ENCODE peak calls at places on chromosomes 2 and 18, in six cellular contexts. One of them, this sample, is unnamed.

GRCh38 chr2:121778736-121779487 is 23.5 kb downstream of the TSN start:
- DNase-seq in progenitor cell of endocrine pancreas: no peak
- DNase-seq in ELR: no peak
- DNase-seq in NCI-H1092: no peak
- DNase-seq in RPMI7951: no peak
- DNase-seq in GM04503: no peak
- DNase-seq in this sample: no peak

GRCh38 chr2:121256720-121257475 is 28.1 kb downstream of the TFCP2L1 start:
- DNase-seq in RPMI7951: no peak
- DNase-seq in ELR: no peak
- DNase-seq in GM04503: no peak
- DNase-seq in progenitor cell of endocrine pancreas: no peak
- DNase-seq in NCI-H1092: no peak
- DNase-seq in this sample: no peak

GRCh38 chr2:227376911-227377396 is 2.2 kb downstream of the TM4SF20 start:
- DNase-seq in GM04503: no peak
- DNase-seq in NCI-H1092: no peak
- DNase-seq in ELR: no peak
- DNase-seq in RPMI7951: no peak
- DNase-seq in progenitor cell of endocrine pancreas: no peak
- DNase-seq in this sample: no peak

GRCh38 chr2:230050151-230050550 is 18.6 kb downstream of the SLC16A14 start:
- DNase-seq in GM04503: no peak
- DNase-seq in progenitor cell of endocrine pancreas: no peak
- DNase-seq in RPMI7951: no peak
- DNase-seq in ELR: no peak
- DNase-seq in NCI-H1092: no peak
- DNase-seq in this sample: no peak

GRCh38 chr18:58091099-58091611 is 47.1 kb downstream of the NEDD4L start:
- DNase-seq in ELR: peak; percentile 35
- DNase-seq in progenitor cell of endocrine pancreas: no peak
- DNase-seq in RPMI7951: peak; percentile 29
- DNase-seq in NCI-H1092: no peak
- DNase-seq in GM04503: no peak
- DNase-seq in this sample: peak; percentile 90

GRCh38 chr2:138515084-138515483 is 13.5 kb downstream of the SPOPL start:
- DNase-seq in RPMI7951: no peak
- DNase-seq in ELR: no peak
- DNase-seq in progenitor cell of endocrine pancreas: no peak
- DNase-seq in GM04503: no peak
- DNase-seq in NCI-H1092: no peak
- DNase-seq in this sample: no peak

GRCh38 chr2:1546023-1546591 is 132.8 kb downstream of the TPO start:
- DNase-seq in ELR: peak; percentile 68
- DNase-seq in RPMI7951: peak; percentile 59
- DNase-seq in NCI-H1092: no peak
- DNase-seq in progenitor cell of endocrine pancreas: no peak
- DNase-seq in GM04503: no peak
- DNase-seq in this sample: peak; percentile 40

GRCh38 chr2:69017080-69017479 is 4.1 kb downstream of the ANTXR1 start:
- DNase-seq in RPMI7951: peak; percentile 58
- DNase-seq in GM04503: no peak
- DNase-seq in ELR: peak; percentile 22
- DNase-seq in progenitor cell of endocrine pancreas: no peak
- DNase-seq in NCI-H1092: no peak
- DNase-seq in this sample: peak; percentile 30

GRCh38 chr2:3493610-3493997 is 25.7 kb downstream of the ADI1 start:
- DNase-seq in progenitor cell of endocrine pancreas: no peak
- DNase-seq in RPMI7951: no peak
- DNase-seq in NCI-H1092: no peak
- DNase-seq in GM04503: no peak
- DNase-seq in ELR: no peak
- DNase-seq in this sample: peak; percentile 72

GRCh38 chr2:223969856-223970255 is 12.6 kb downstream of the MRPL44 start:
- DNase-seq in RPMI7951: no peak
- DNase-seq in GM04503: no peak
- DNase-seq in NCI-H1092: no peak
- DNase-seq in ELR: peak; percentile 61
- DNase-seq in progenitor cell of endocrine pancreas: no peak
- DNase-seq in this sample: no peak

GRCh38 chr18:74513149-74513882 is 17.2 kb downstream of the CNDP2 start:
- DNase-seq in GM04503: no peak
- DNase-seq in progenitor cell of endocrine pancreas: no peak
- DNase-seq in NCI-H1092: no peak
- DNase-seq in ELR: no peak
- DNase-seq in RPMI7951: no peak
- DNase-seq in this sample: no peak

GRCh38 chr2:219286436-219287115 is 7.4 kb downstream of the DNAJB2 start:
- DNase-seq in RPMI7951: no peak
- DNase-seq in NCI-H1092: no peak
- DNase-seq in progenitor cell of endocrine pancreas: no peak
- DNase-seq in GM04503: no peak
- DNase-seq in ELR: no peak
- DNase-seq in this sample: no peak

GRCh38 chr2:216391401-216391800 is 19.1 kb upstream of the MARCHF4 start:
- DNase-seq in progenitor cell of endocrine pancreas: no peak
- DNase-seq in GM04503: no peak
- DNase-seq in RPMI7951: peak; percentile 73
- DNase-seq in ELR: peak; percentile 70
- DNase-seq in NCI-H1092: no peak
- DNase-seq in this sample: peak; percentile 84

GRCh38 chr2:201139836-201140599 is 24.1 kb downstream of the CFLAR start:
- DNase-seq in ELR: no peak
- DNase-seq in NCI-H1092: no peak
- DNase-seq in progenitor cell of endocrine pancreas: no peak
- DNase-seq in GM04503: no peak
- DNase-seq in RPMI7951: no peak
- DNase-seq in this sample: no peak

GRCh38 chr2:210686401-210686800 is 130.0 kb downstream of the CPS1 start:
- DNase-seq in progenitor cell of endocrine pancreas: no peak
- DNase-seq in RPMI7951: no peak
- DNase-seq in ELR: no peak
- DNase-seq in NCI-H1092: no peak
- DNase-seq in GM04503: no peak
- DNase-seq in this sample: no peak

GRCh38 chr18:31143025-31143424 is 19.6 kb downstream of the DSC1 start:
- DNase-seq in GM04503: no peak
- DNase-seq in NCI-H1092: no peak
- DNase-seq in progenitor cell of endocrine pancreas: no peak
- DNase-seq in ELR: peak; percentile 2
- DNase-seq in RPMI7951: no peak
- DNase-seq in this sample: no peak

GRCh38 chr2:95382686-95383634 is 19.5 kb upstream of the FAHD2A start:
- DNase-seq in RPMI7951: no peak
- DNase-seq in NCI-H1092: no peak
- DNase-seq in GM04503: no peak
- DNase-seq in ELR: no peak
- DNase-seq in progenitor cell of endocrine pancreas: no peak
- DNase-seq in this sample: no peak

GRCh38 chr2:127607399-127607908 is 38.5 kb upstream of the GPR17 start:
- DNase-seq in NCI-H1092: no peak
- DNase-seq in ELR: no peak
- DNase-seq in GM04503: no peak
- DNase-seq in progenitor cell of endocrine pancreas: no peak
- DNase-seq in RPMI7951: no peak
- DNase-seq in this sample: no peak

This sample was measured in HT1080.